ENCODE peak calls at places on chromosomes 5 and 9, in seven cellular contexts. T is GM12878, P is SK-N-SH, F is K562, K is HCT116, Y is HepG2, C is H1. E is an unnamed sample.

GRCh38 chr5:95818181-95819147 is 4.1 kb downstream of the GLRX start:
- DNase-seq in T (no peak), P (no peak), F (no peak), K (no peak), Y (no peak), C (no peak), E (no peak)

GRCh38 chr9:93533863-93534262 is 42.5 kb upstream of the PHF2 start:
- DNase-seq in K (no peak), F (no peak), C (no peak), Y (no peak), P (no peak), T (no peak), E (no peak)

GRCh38 chr5:9930156-9930555 is 300.0 kb upstream of the TAS2R1 start:
- DNase-seq in C (no peak), P (no peak), Y (no peak), K (no peak), T (no peak), F (no peak), E (no peak)

GRCh38 chr5:106331415-106331814 is 1339.3 kb downstream of the EFNA5 start:
- DNase-seq in Y (no peak), F (no peak), C (no peak), T (no peak), K (no peak), P (no peak), E (no peak)

GRCh38 chr9:127660886-127661285 is 45.9 kb upstream of the CFAP157 start:
- DNase-seq in K (no peak), T (no peak), P (no peak), Y (no peak), C (no peak), F (no peak), E (no peak)

GRCh38 chr5:174378116-174378874 is 332.8 kb downstream of the NSG2 start:
- DNase-seq in Y (no peak), K (no peak), T (no peak), P (no peak), C (no peak), F (no peak), E (no peak)

GRCh38 chr5:41412496-41412895 is 97.9 kb downstream of the PLCXD3 start:
- DNase-seq in F (no peak), T (no peak), P (no peak), Y (no peak), C (no peak), K (no peak), E (no peak)

GRCh38 chr9:15642369-15642962 is 89.6 kb downstream of the CCDC171 start:
- DNase-seq in F (peak), P (peak), C (no peak), T (no peak), K (peak), Y (peak), E (peak)

GRCh38 chr5:112636751-112637150 is 100.9 kb upstream of the APC start:
- DNase-seq in Y (no peak), K (no peak), F (no peak), P (no peak), T (no peak), C (no peak), E (peak)

GRCh38 chr9:93669116-93669957 is 93.0 kb downstream of the PHF2 start:
- DNase-seq in P (no peak), F (no peak), K (no peak), T (no peak), C (no peak), Y (no peak), E (no peak)

GRCh38 chr5:83396662-83397061 is 74.9 kb upstream of the VCAN start:
- DNase-seq in F (peak), Y (no peak), K (no peak), P (no peak), C (no peak), T (no peak), E (no peak)

GRCh38 chr5:143554918-143555477 is 151.5 kb upstream of the NR3C1 start:
- DNase-seq in C (no peak), K (no peak), P (no peak), F (no peak), Y (peak), T (no peak), E (no peak)

GRCh38 chr5:170782438-170782837 is 1.1 kb upstream of the GABRP start:
- DNase-seq in P (no peak), K (no peak), T (no peak), Y (no peak), F (no peak), C (no peak), E (no peak)

GRCh38 chr5:42228279-42228678 is 195.0 kb upstream of the GHR start:
- DNase-seq in Y (no peak), C (no peak), T (no peak), F (no peak), P (no peak), K (no peak), E (peak)

GRCh38 chr9:115855458-115856133 is 298.0 kb upstream of the PAPPA start:
- DNase-seq in Y (no peak), F (no peak), K (no peak), C (no peak), P (no peak), T (no peak), E (no peak)

GRCh38 chr9:91207889-91208651 is 153.6 kb downstream of the AUH start:
- DNase-seq in C (no peak), P (no peak), K (no peak), T (peak), Y (peak), F (no peak), E (no peak)

GRCh38 chr9:89790542-89791109 is 185.8 kb downstream of the GADD45G start:
- DNase-seq in F (no peak), C (no peak), K (no peak), P (no peak), T (no peak), Y (no peak), E (no peak)

GRCh38 chr9:129052592-129052991 is 16.2 kb downstream of the MIGA2 start:
- DNase-seq in F (no peak), Y (no peak), C (no peak), K (peak), P (no peak), T (no peak), E (peak)

GRCh38 chr9:134283111-134283515 is 43.1 kb upstream of the RXRA start:
- DNase-seq in C (no peak), F (no peak), K (no peak), P (no peak), Y (no peak), T (no peak), E (no peak)

GRCh38 chr9:78103971-78104433 is 72.4 kb upstream of the GNAQ start:
- DNase-seq in K (no peak), T (no peak), F (no peak), Y (no peak), P (no peak), C (no peak), E (no peak)

GRCh38 chr5:82406200-82406773 is 128.1 kb upstream of the RPS23 start:
- DNase-seq in K (no peak), Y (no peak), C (no peak), P (no peak), F (no peak), T (no peak), E (no peak)

GRCh38 chr9:126057461-126057860 is 269.2 kb upstream of the MVB12B start:
- DNase-seq in K (no peak), P (no peak), T (no peak), C (no peak), F (no peak), Y (no peak), E (no peak)

GRCh38 chr5:962801-963200 is 45.8 kb upstream of the NKD2 start:
- DNase-seq in T (no peak), Y (no peak), P (peak), F (no peak), C (no peak), K (no peak), E (no peak)

GRCh38 chr5:15752886-15753285 is 252.9 kb downstream of the FBXL7 start:
- DNase-seq in K (no peak), C (no peak), T (no peak), Y (no peak), F (no peak), P (no peak), E (no peak)

GRCh38 chr9:109507421-109507838 is 9.3 kb upstream of the PTPN3 start:
- DNase-seq in P (no peak), F (no peak), Y (peak), T (no peak), C (no peak), K (no peak), E (no peak)

GRCh38 chr9:113633782-113634596 is 170.5 kb downstream of the RGS3 start:
- DNase-seq in K (no peak), C (no peak), F (no peak), Y (peak), T (no peak), P (no peak), E (no peak)

GRCh38 chr9:23702311-23702922 is 123.6 kb downstream of the ELAVL2 start:
- DNase-seq in K (no peak), C (no peak), F (no peak), P (peak), T (no peak), Y (no peak), E (no peak)

GRCh38 chr9:16369427-16369826 is 501.0 kb downstream of the BNC2 start:
- DNase-seq in T (no peak), P (peak), K (no peak), Y (no peak), F (no peak), C (no peak), E (no peak)

GRCh38 chr5:106142131-106142530 is 1528.6 kb downstream of the EFNA5 start:
- DNase-seq in P (no peak), C (no peak), Y (no peak), T (no peak), K (no peak), F (no peak), E (no peak)

GRCh38 chr5:1470762-1471211 is 25.5 kb upstream of the SLC6A3 start:
- DNase-seq in K (no peak), F (no peak), P (no peak), C (no peak), Y (peak), T (no peak), E (no peak)

GRCh38 chr9:95750725-95751644 is 124.5 kb upstream of the ERCC6L2 start:
- DNase-seq in Y (no peak), K (no peak), P (no peak), C (no peak), T (peak), F (no peak), E (no peak)

GRCh38 chr9:116087751-116088194 is 65.8 kb upstream of the PAPPA start:
- DNase-seq in T (no peak), P (no peak), C (no peak), Y (no peak), F (no peak), K (no peak), E (no peak)

GRCh38 chr9:82275531-82275930 is 287.0 kb downstream of the SPATA31D1 start:
- DNase-seq in F (no peak), Y (no peak), P (no peak), T (no peak), C (no peak), K (no peak), E (no peak)

GRCh38 chr9:82273121-82273520 is 284.5 kb downstream of the SPATA31D1 start:
- DNase-seq in P (no peak), Y (no peak), T (no peak), C (no peak), K (no peak), F (no peak), E (no peak)

DNA sequence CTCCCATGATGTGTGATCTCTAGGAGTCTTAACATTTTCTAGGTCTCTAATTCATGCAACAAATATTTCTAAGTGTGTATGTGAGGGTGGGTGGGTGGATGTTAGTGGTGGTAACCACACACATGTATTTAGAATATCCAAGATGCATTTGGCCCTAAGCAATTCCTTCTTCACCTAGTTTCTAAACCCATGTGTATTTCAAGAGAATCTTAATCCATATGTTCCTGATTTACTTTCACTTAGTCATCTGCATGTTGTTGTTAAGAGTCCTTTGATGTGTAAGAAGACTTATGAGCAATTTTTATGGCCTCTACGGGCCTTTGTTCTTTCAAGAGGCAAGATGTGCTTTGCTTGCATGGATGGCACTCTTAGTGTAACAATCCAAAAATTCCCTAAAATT is 282.5 kb downstream of the SPATA31D1 start:
- DNase-seq in Y (no peak), P (no peak), F (no peak), T (no peak), C (no peak), K (no peak), E (no peak)
- TF ChIP-seq JUND in Y (no peak), P (no peak), F (no peak), T (no peak), C (no peak), K (no peak), E (no peak)

GRCh38 chr9:27847380-27847779 is 274.1 kb upstream of the C9orf72 start:
- DNase-seq in F (no peak), C (no peak), K (no peak), T (no peak), Y (no peak), P (no peak), E (no peak)
- TF ChIP-seq JUND in F (no peak), C (no peak), K (no peak), T (no peak), Y (no peak), P (no peak), E (no peak)

GRCh38 chr5:127498604-127499003 is 18.8 kb upstream of the PRRC1 start:
- DNase-seq in C (no peak), Y (no peak), K (no peak), P (no peak), F (no peak), T (no peak), E (no peak)
- TF ChIP-seq JUND in C (no peak), Y (no peak), K (no peak), P (no peak), F (no peak), T (no peak), E (no peak)

GRCh38 chr9:29021632-29022031 is 1448.4 kb upstream of the C9orf72 start:
- DNase-seq in F (no peak), T (no peak), C (no peak), P (no peak), K (no peak), Y (no peak), E (no peak)
- TF ChIP-seq JUND in F (no peak), T (no peak), C (no peak), P (no peak), K (no peak), Y (no peak), E (no peak)

GRCh38 chr5:89351232-89351631 is 468.2 kb upstream of the MEF2C start:
- DNase-seq in K (no peak), F (no peak), Y (no peak), T (no peak), C (no peak), P (no peak), E (no peak)
- TF ChIP-seq JUND in K (no peak), F (no peak), Y (no peak), T (no peak), C (no peak), P (no peak), E (no peak)

DNA sequence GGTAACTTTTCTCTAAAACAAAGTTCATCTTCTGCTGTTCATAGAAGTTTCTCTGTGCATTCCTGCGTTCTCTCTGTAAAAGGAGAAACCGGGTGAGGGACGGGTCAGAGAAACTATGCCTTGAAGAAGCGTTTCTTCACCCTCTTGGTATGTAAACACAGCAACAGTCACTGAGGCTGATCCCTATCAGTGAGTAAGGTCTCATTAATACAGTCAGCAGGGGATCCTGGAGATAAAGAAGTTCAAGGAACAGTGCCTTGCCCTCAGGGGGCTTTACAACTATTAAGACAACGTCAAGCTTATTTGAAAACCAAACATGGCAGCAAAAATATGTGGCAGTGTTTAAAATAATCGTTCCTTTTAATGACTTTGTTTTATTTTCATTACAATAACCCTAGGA is 202.9 kb upstream of the IL12B start:
- DNase-seq in P (no peak), K (no peak), F (no peak), Y (no peak), C (no peak), T (no peak), E (peak)
- TF ChIP-seq JUND in P (no peak), K (no peak), F (no peak), Y (no peak), C (no peak), T (no peak), E (peak)

E was measured in T47D.